ENCODE peak calls at places on chromosomes 5 and 9, in nine cellular contexts. One of them, this sample, is unnamed.

GRCh38 chr5:40291338-40291737 is 388.4 kb upstream of the PTGER4 start:
- DNase-seq in RWPE1: peak
- DNase-seq in A172: peak
- DNase-seq in T-helper 9 cell: no peak
- DNase-seq in stimulated activated CD4-positive, alpha-beta T cell treated with anti-CD3 and anti-CD28 coated beads, Interleukin-15, amount 100 ng/mL, for 24 hours: no peak
- DNase-seq in NCI-H345: no peak
- DNase-seq in activated T-helper 1 cell treated with Interleukin-2 at 50 U/mL for 16 hours: no peak
- DNase-seq in CD4-positive, CD25-positive, alpha-beta regulatory T cell: no peak
- DNase-seq in C1 segment of cervical spinal cord: no peak
- DNase-seq in this sample: no peak

GRCh38 chr5:95181650-95182049 is 103.2 kb downstream of the MCTP1 start:
- DNase-seq in T-helper 9 cell: no peak
- DNase-seq in stimulated activated CD4-positive, alpha-beta T cell treated with anti-CD3 and anti-CD28 coated beads, Interleukin-15, amount 100 ng/mL, for 24 hours: no peak
- DNase-seq in activated T-helper 1 cell treated with Interleukin-2 at 50 U/mL for 16 hours: no peak
- DNase-seq in C1 segment of cervical spinal cord: no peak
- DNase-seq in RWPE1: no peak
- DNase-seq in NCI-H345: no peak
- DNase-seq in CD4-positive, CD25-positive, alpha-beta regulatory T cell: no peak
- DNase-seq in A172: no peak
- DNase-seq in this sample: no peak

GRCh38 chr5:156476704-156477103 is 149.7 kb downstream of the SGCD start:
- DNase-seq in A172: no peak
- DNase-seq in NCI-H345: no peak
- DNase-seq in CD4-positive, CD25-positive, alpha-beta regulatory T cell: no peak
- DNase-seq in RWPE1: no peak
- DNase-seq in stimulated activated CD4-positive, alpha-beta T cell treated with anti-CD3 and anti-CD28 coated beads, Interleukin-15, amount 100 ng/mL, for 24 hours: no peak
- DNase-seq in activated T-helper 1 cell treated with Interleukin-2 at 50 U/mL for 16 hours: no peak
- DNase-seq in C1 segment of cervical spinal cord: no peak
- DNase-seq in T-helper 9 cell: no peak
- DNase-seq in this sample: no peak

GRCh38 chr9:128548876-128549275 is 3.5 kb upstream of the SPTAN1 start:
- DNase-seq in stimulated activated CD4-positive, alpha-beta T cell treated with anti-CD3 and anti-CD28 coated beads, Interleukin-15, amount 100 ng/mL, for 24 hours: no peak
- DNase-seq in NCI-H345: no peak
- DNase-seq in A172: no peak
- DNase-seq in C1 segment of cervical spinal cord: no peak
- DNase-seq in T-helper 9 cell: no peak
- DNase-seq in RWPE1: no peak
- DNase-seq in CD4-positive, CD25-positive, alpha-beta regulatory T cell: no peak
- DNase-seq in activated T-helper 1 cell treated with Interleukin-2 at 50 U/mL for 16 hours: no peak
- DNase-seq in this sample: no peak

GRCh38 chr9:105444130-105444529 is 3.7 kb upstream of the FSD1L start:
- DNase-seq in RWPE1: no peak
- DNase-seq in stimulated activated CD4-positive, alpha-beta T cell treated with anti-CD3 and anti-CD28 coated beads, Interleukin-15, amount 100 ng/mL, for 24 hours: no peak
- DNase-seq in NCI-H345: no peak
- DNase-seq in C1 segment of cervical spinal cord: no peak
- DNase-seq in A172: no peak
- DNase-seq in T-helper 9 cell: no peak
- DNase-seq in CD4-positive, CD25-positive, alpha-beta regulatory T cell: no peak
- DNase-seq in activated T-helper 1 cell treated with Interleukin-2 at 50 U/mL for 16 hours: no peak
- DNase-seq in this sample: no peak

GRCh38 chr9:127109212-127109711 is 13.2 kb downstream of the ANGPTL2 start:
- DNase-seq in activated T-helper 1 cell treated with Interleukin-2 at 50 U/mL for 16 hours: no peak
- DNase-seq in CD4-positive, CD25-positive, alpha-beta regulatory T cell: no peak
- DNase-seq in A172: no peak
- DNase-seq in RWPE1: no peak
- DNase-seq in stimulated activated CD4-positive, alpha-beta T cell treated with anti-CD3 and anti-CD28 coated beads, Interleukin-15, amount 100 ng/mL, for 24 hours: no peak
- DNase-seq in T-helper 9 cell: no peak
- DNase-seq in NCI-H345: no peak
- DNase-seq in C1 segment of cervical spinal cord: no peak
- DNase-seq in this sample: no peak

GRCh38 chr5:163460562-163461176 is at the start of gene HMMR:
- DNase-seq in NCI-H345: peak
- DNase-seq in activated T-helper 1 cell treated with Interleukin-2 at 50 U/mL for 16 hours: no peak
- DNase-seq in RWPE1: no peak
- DNase-seq in T-helper 9 cell: no peak
- DNase-seq in A172: peak
- DNase-seq in stimulated activated CD4-positive, alpha-beta T cell treated with anti-CD3 and anti-CD28 coated beads, Interleukin-15, amount 100 ng/mL, for 24 hours: no peak
- DNase-seq in C1 segment of cervical spinal cord: no peak
- DNase-seq in CD4-positive, CD25-positive, alpha-beta regulatory T cell: no peak
- DNase-seq in this sample: no peak

GRCh38 chr5:133247145-133247709 is 195.4 kb downstream of the HSPA4 start:
- DNase-seq in CD4-positive, CD25-positive, alpha-beta regulatory T cell: no peak
- DNase-seq in stimulated activated CD4-positive, alpha-beta T cell treated with anti-CD3 and anti-CD28 coated beads, Interleukin-15, amount 100 ng/mL, for 24 hours: no peak
- DNase-seq in RWPE1: no peak
- DNase-seq in NCI-H345: no peak
- DNase-seq in C1 segment of cervical spinal cord: no peak
- DNase-seq in T-helper 9 cell: no peak
- DNase-seq in activated T-helper 1 cell treated with Interleukin-2 at 50 U/mL for 16 hours: no peak
- DNase-seq in A172: no peak
- DNase-seq in this sample: no peak

GRCh38 chr9:22169243-22169642 is 160.1 kb upstream of the CDKN2B start:
- DNase-seq in T-helper 9 cell: no peak
- DNase-seq in stimulated activated CD4-positive, alpha-beta T cell treated with anti-CD3 and anti-CD28 coated beads, Interleukin-15, amount 100 ng/mL, for 24 hours: no peak
- DNase-seq in A172: no peak
- DNase-seq in activated T-helper 1 cell treated with Interleukin-2 at 50 U/mL for 16 hours: no peak
- DNase-seq in NCI-H345: no peak
- DNase-seq in RWPE1: peak
- DNase-seq in C1 segment of cervical spinal cord: no peak
- DNase-seq in CD4-positive, CD25-positive, alpha-beta regulatory T cell: no peak
- DNase-seq in this sample: no peak

GRCh38 chr5:131109540-131110255 is 55.4 kb downstream of the HINT1 start:
- DNase-seq in RWPE1: peak
- DNase-seq in stimulated activated CD4-positive, alpha-beta T cell treated with anti-CD3 and anti-CD28 coated beads, Interleukin-15, amount 100 ng/mL, for 24 hours: peak
- DNase-seq in A172: peak
- DNase-seq in C1 segment of cervical spinal cord: no peak
- DNase-seq in activated T-helper 1 cell treated with Interleukin-2 at 50 U/mL for 16 hours: no peak
- DNase-seq in T-helper 9 cell: no peak
- DNase-seq in NCI-H345: peak
- DNase-seq in CD4-positive, CD25-positive, alpha-beta regulatory T cell: peak
- DNase-seq in this sample: no peak

GRCh38 chr9:27791311-27791710 is 218.0 kb upstream of the C9orf72 start:
- DNase-seq in RWPE1: peak
- DNase-seq in CD4-positive, CD25-positive, alpha-beta regulatory T cell: no peak
- DNase-seq in NCI-H345: no peak
- DNase-seq in A172: peak
- DNase-seq in stimulated activated CD4-positive, alpha-beta T cell treated with anti-CD3 and anti-CD28 coated beads, Interleukin-15, amount 100 ng/mL, for 24 hours: no peak
- DNase-seq in T-helper 9 cell: no peak
- DNase-seq in C1 segment of cervical spinal cord: no peak
- DNase-seq in activated T-helper 1 cell treated with Interleukin-2 at 50 U/mL for 16 hours: no peak
- DNase-seq in this sample: no peak

GRCh38 chr9:128836509-128837145 is 7.0 kb upstream of the SPOUT1 start:
- DNase-seq in NCI-H345: no peak
- DNase-seq in CD4-positive, CD25-positive, alpha-beta regulatory T cell: no peak
- DNase-seq in A172: no peak
- DNase-seq in activated T-helper 1 cell treated with Interleukin-2 at 50 U/mL for 16 hours: no peak
- DNase-seq in T-helper 9 cell: no peak
- DNase-seq in stimulated activated CD4-positive, alpha-beta T cell treated with anti-CD3 and anti-CD28 coated beads, Interleukin-15, amount 100 ng/mL, for 24 hours: no peak
- DNase-seq in C1 segment of cervical spinal cord: no peak
- DNase-seq in RWPE1: no peak
- DNase-seq in this sample: no peak

GRCh38 chr9:33228606-33229005 is 11.4 kb upstream of the SPINK4 start:
- DNase-seq in T-helper 9 cell: no peak
- DNase-seq in activated T-helper 1 cell treated with Interleukin-2 at 50 U/mL for 16 hours: no peak
- DNase-seq in RWPE1: no peak
- DNase-seq in C1 segment of cervical spinal cord: no peak
- DNase-seq in stimulated activated CD4-positive, alpha-beta T cell treated with anti-CD3 and anti-CD28 coated beads, Interleukin-15, amount 100 ng/mL, for 24 hours: no peak
- DNase-seq in CD4-positive, CD25-positive, alpha-beta regulatory T cell: no peak
- DNase-seq in NCI-H345: no peak
- DNase-seq in A172: no peak
- DNase-seq in this sample: no peak

GRCh38 chr9:26243722-26244121 is 565.5 kb upstream of the TUSC1 start:
- DNase-seq in CD4-positive, CD25-positive, alpha-beta regulatory T cell: no peak
- DNase-seq in A172: peak
- DNase-seq in RWPE1: peak
- DNase-seq in T-helper 9 cell: no peak
- DNase-seq in NCI-H345: no peak
- DNase-seq in activated T-helper 1 cell treated with Interleukin-2 at 50 U/mL for 16 hours: no peak
- DNase-seq in stimulated activated CD4-positive, alpha-beta T cell treated with anti-CD3 and anti-CD28 coated beads, Interleukin-15, amount 100 ng/mL, for 24 hours: no peak
- DNase-seq in C1 segment of cervical spinal cord: no peak
- DNase-seq in this sample: no peak

GRCh38 chr9:116792271-116792670 is 105.2 kb downstream of the TRIM32 start:
- DNase-seq in A172: no peak
- DNase-seq in activated T-helper 1 cell treated with Interleukin-2 at 50 U/mL for 16 hours: no peak
- DNase-seq in C1 segment of cervical spinal cord: no peak
- DNase-seq in T-helper 9 cell: no peak
- DNase-seq in stimulated activated CD4-positive, alpha-beta T cell treated with anti-CD3 and anti-CD28 coated beads, Interleukin-15, amount 100 ng/mL, for 24 hours: no peak
- DNase-seq in NCI-H345: no peak
- DNase-seq in RWPE1: no peak
- DNase-seq in CD4-positive, CD25-positive, alpha-beta regulatory T cell: no peak
- DNase-seq in this sample: no peak

GRCh38 chr5:131318455-131318854 is 54.6 kb downstream of the CDC42SE2 start:
- DNase-seq in RWPE1: no peak
- DNase-seq in CD4-positive, CD25-positive, alpha-beta regulatory T cell: no peak
- DNase-seq in activated T-helper 1 cell treated with Interleukin-2 at 50 U/mL for 16 hours: no peak
- DNase-seq in A172: no peak
- DNase-seq in stimulated activated CD4-positive, alpha-beta T cell treated with anti-CD3 and anti-CD28 coated beads, Interleukin-15, amount 100 ng/mL, for 24 hours: no peak
- DNase-seq in C1 segment of cervical spinal cord: no peak
- DNase-seq in T-helper 9 cell: no peak
- DNase-seq in NCI-H345: no peak
- DNase-seq in this sample: no peak

GRCh38 chr5:148810821-148811220 is 15.6 kb upstream of the ADRB2 start:
- DNase-seq in stimulated activated CD4-positive, alpha-beta T cell treated with anti-CD3 and anti-CD28 coated beads, Interleukin-15, amount 100 ng/mL, for 24 hours: no peak
- DNase-seq in T-helper 9 cell: no peak
- DNase-seq in activated T-helper 1 cell treated with Interleukin-2 at 50 U/mL for 16 hours: no peak
- DNase-seq in RWPE1: no peak
- DNase-seq in NCI-H345: no peak
- DNase-seq in CD4-positive, CD25-positive, alpha-beta regulatory T cell: no peak
- DNase-seq in A172: no peak
- DNase-seq in C1 segment of cervical spinal cord: no peak
- DNase-seq in this sample: no peak

GRCh38 chr9:129451669-129452068 is 169.2 kb downstream of the C9orf50 start:
- DNase-seq in RWPE1: no peak
- DNase-seq in NCI-H345: no peak
- DNase-seq in A172: no peak
- DNase-seq in CD4-positive, CD25-positive, alpha-beta regulatory T cell: no peak
- DNase-seq in stimulated activated CD4-positive, alpha-beta T cell treated with anti-CD3 and anti-CD28 coated beads, Interleukin-15, amount 100 ng/mL, for 24 hours: no peak
- DNase-seq in C1 segment of cervical spinal cord: no peak
- DNase-seq in activated T-helper 1 cell treated with Interleukin-2 at 50 U/mL for 16 hours: no peak
- DNase-seq in T-helper 9 cell: no peak
- DNase-seq in this sample: no peak

GRCh38 chr9:127562841-127563523 is 49.1 kb upstream of the STXBP1 start:
- DNase-seq in A172: peak
- DNase-seq in CD4-positive, CD25-positive, alpha-beta regulatory T cell: no peak
- DNase-seq in C1 segment of cervical spinal cord: no peak
- DNase-seq in stimulated activated CD4-positive, alpha-beta T cell treated with anti-CD3 and anti-CD28 coated beads, Interleukin-15, amount 100 ng/mL, for 24 hours: no peak
- DNase-seq in T-helper 9 cell: no peak
- DNase-seq in activated T-helper 1 cell treated with Interleukin-2 at 50 U/mL for 16 hours: no peak
- DNase-seq in NCI-H345: no peak
- DNase-seq in RWPE1: no peak
- DNase-seq in this sample: no peak

GRCh38 chr5:146642410-146642809 is 126.4 kb upstream of the GPR151 start:
- DNase-seq in A172: no peak
- DNase-seq in CD4-positive, CD25-positive, alpha-beta regulatory T cell: no peak
- DNase-seq in stimulated activated CD4-positive, alpha-beta T cell treated with anti-CD3 and anti-CD28 coated beads, Interleukin-15, amount 100 ng/mL, for 24 hours: no peak
- DNase-seq in T-helper 9 cell: no peak
- DNase-seq in NCI-H345: no peak
- DNase-seq in RWPE1: no peak
- DNase-seq in activated T-helper 1 cell treated with Interleukin-2 at 50 U/mL for 16 hours: no peak
- DNase-seq in C1 segment of cervical spinal cord: no peak
- DNase-seq in this sample: no peak

GRCh38 chr9:138010274-138010800 is 132.8 kb downstream of the CACNA1B start:
- DNase-seq in C1 segment of cervical spinal cord: no peak
- DNase-seq in stimulated activated CD4-positive, alpha-beta T cell treated with anti-CD3 and anti-CD28 coated beads, Interleukin-15, amount 100 ng/mL, for 24 hours: no peak
- DNase-seq in activated T-helper 1 cell treated with Interleukin-2 at 50 U/mL for 16 hours: no peak
- DNase-seq in RWPE1: no peak
- DNase-seq in CD4-positive, CD25-positive, alpha-beta regulatory T cell: no peak
- DNase-seq in T-helper 9 cell: no peak
- DNase-seq in A172: no peak
- DNase-seq in NCI-H345: peak
- DNase-seq in this sample: no peak

GRCh38 chr9:99485461-99485860 is 263.4 kb downstream of the SEC61B start:
- DNase-seq in A172: no peak
- DNase-seq in RWPE1: no peak
- DNase-seq in stimulated activated CD4-positive, alpha-beta T cell treated with anti-CD3 and anti-CD28 coated beads, Interleukin-15, amount 100 ng/mL, for 24 hours: no peak
- DNase-seq in C1 segment of cervical spinal cord: no peak
- DNase-seq in NCI-H345: no peak
- DNase-seq in CD4-positive, CD25-positive, alpha-beta regulatory T cell: no peak
- DNase-seq in activated T-helper 1 cell treated with Interleukin-2 at 50 U/mL for 16 hours: no peak
- DNase-seq in T-helper 9 cell: no peak
- DNase-seq in this sample: no peak

GRCh38 chr5:14977058-14977640 is 105.6 kb upstream of the ANKH start:
- DNase-seq in activated T-helper 1 cell treated with Interleukin-2 at 50 U/mL for 16 hours: no peak
- DNase-seq in C1 segment of cervical spinal cord: no peak
- DNase-seq in RWPE1: no peak
- DNase-seq in NCI-H345: no peak
- DNase-seq in A172: no peak
- DNase-seq in stimulated activated CD4-positive, alpha-beta T cell treated with anti-CD3 and anti-CD28 coated beads, Interleukin-15, amount 100 ng/mL, for 24 hours: no peak
- DNase-seq in CD4-positive, CD25-positive, alpha-beta regulatory T cell: no peak
- DNase-seq in T-helper 9 cell: no peak
- DNase-seq in this sample: no peak

GRCh38 chr9:127987103-127987614 is 6.4 kb upstream of the EEIG1 start:
- DNase-seq in NCI-H345: no peak
- DNase-seq in RWPE1: peak
- DNase-seq in stimulated activated CD4-positive, alpha-beta T cell treated with anti-CD3 and anti-CD28 coated beads, Interleukin-15, amount 100 ng/mL, for 24 hours: no peak
- DNase-seq in activated T-helper 1 cell treated with Interleukin-2 at 50 U/mL for 16 hours: no peak
- DNase-seq in A172: peak
- DNase-seq in CD4-positive, CD25-positive, alpha-beta regulatory T cell: no peak
- DNase-seq in C1 segment of cervical spinal cord: no peak
- DNase-seq in T-helper 9 cell: no peak
- DNase-seq in this sample: no peak

GRCh38 chr5:120540097-120540496 is 76.0 kb downstream of the PRR16 start:
- DNase-seq in CD4-positive, CD25-positive, alpha-beta regulatory T cell: no peak
- DNase-seq in RWPE1: no peak
- DNase-seq in NCI-H345: no peak
- DNase-seq in A172: no peak
- DNase-seq in C1 segment of cervical spinal cord: no peak
- DNase-seq in stimulated activated CD4-positive, alpha-beta T cell treated with anti-CD3 and anti-CD28 coated beads, Interleukin-15, amount 100 ng/mL, for 24 hours: no peak
- DNase-seq in activated T-helper 1 cell treated with Interleukin-2 at 50 U/mL for 16 hours: no peak
- DNase-seq in T-helper 9 cell: no peak
- DNase-seq in this sample: no peak

GRCh38 chr9:127971357-127972315 is 9.2 kb downstream of the EEIG1 start:
- DNase-seq in A172: peak
- DNase-seq in activated T-helper 1 cell treated with Interleukin-2 at 50 U/mL for 16 hours: no peak
- DNase-seq in NCI-H345: peak
- DNase-seq in T-helper 9 cell: peak
- DNase-seq in stimulated activated CD4-positive, alpha-beta T cell treated with anti-CD3 and anti-CD28 coated beads, Interleukin-15, amount 100 ng/mL, for 24 hours: peak
- DNase-seq in RWPE1: no peak
- DNase-seq in CD4-positive, CD25-positive, alpha-beta regulatory T cell: no peak
- DNase-seq in C1 segment of cervical spinal cord: peak
- DNase-seq in this sample: peak

GRCh38 chr9:91580136-91580535 is 156.5 kb upstream of the NFIL3 start:
- DNase-seq in NCI-H345: no peak
- DNase-seq in T-helper 9 cell: no peak
- DNase-seq in RWPE1: peak
- DNase-seq in activated T-helper 1 cell treated with Interleukin-2 at 50 U/mL for 16 hours: no peak
- DNase-seq in stimulated activated CD4-positive, alpha-beta T cell treated with anti-CD3 and anti-CD28 coated beads, Interleukin-15, amount 100 ng/mL, for 24 hours: no peak
- DNase-seq in C1 segment of cervical spinal cord: no peak
- DNase-seq in CD4-positive, CD25-positive, alpha-beta regulatory T cell: no peak
- DNase-seq in A172: peak
- DNase-seq in this sample: no peak

GRCh38 chr9:123742009-123742767 is 187.7 kb downstream of the DENND1A start:
- DNase-seq in C1 segment of cervical spinal cord: no peak
- DNase-seq in NCI-H345: no peak
- DNase-seq in CD4-positive, CD25-positive, alpha-beta regulatory T cell: no peak
- DNase-seq in activated T-helper 1 cell treated with Interleukin-2 at 50 U/mL for 16 hours: no peak
- DNase-seq in A172: no peak
- DNase-seq in stimulated activated CD4-positive, alpha-beta T cell treated with anti-CD3 and anti-CD28 coated beads, Interleukin-15, amount 100 ng/mL, for 24 hours: no peak
- DNase-seq in RWPE1: no peak
- DNase-seq in T-helper 9 cell: no peak
- DNase-seq in this sample: no peak

GRCh38 chr9:136623016-136623848 is 39.5 kb upstream of the EGFL7 start:
- DNase-seq in stimulated activated CD4-positive, alpha-beta T cell treated with anti-CD3 and anti-CD28 coated beads, Interleukin-15, amount 100 ng/mL, for 24 hours: no peak
- DNase-seq in C1 segment of cervical spinal cord: no peak
- DNase-seq in A172: no peak
- DNase-seq in activated T-helper 1 cell treated with Interleukin-2 at 50 U/mL for 16 hours: no peak
- DNase-seq in CD4-positive, CD25-positive, alpha-beta regulatory T cell: no peak
- DNase-seq in RWPE1: no peak
- DNase-seq in NCI-H345: no peak
- DNase-seq in T-helper 9 cell: no peak
- DNase-seq in this sample: no peak